ENCODE peak calls at places on chromosomes 1 and 21, in seven cellular contexts. Z, S, P, J, B, G and I are unnamed samples.

GRCh38 chr1:101022294-101022693 is 3.3 kb downstream of the DPH5 start:
- DNase-seq in Z (peak; percentile 71), S (peak; percentile 32), P (no peak), J (no peak), B (no peak), G (peak; percentile 46), I (no peak)

GRCh38 chr1:36269408-36269838 is 36.7 kb upstream of the SH3D21 start:
- DNase-seq in Z (peak; percentile 37), S (no peak), P (no peak), J (no peak), B (no peak), G (no peak), I (no peak)

GRCh38 chr1:38064232-38064903 is 17.8 kb upstream of the POU3F1 start:
- DNase-seq in Z (peak; percentile 71), S (peak; percentile 69), P (no peak), J (no peak), B (no peak), G (peak; percentile 32), I (peak; percentile 10)

GRCh38 chr1:70778056-70778762 is 269.4 kb downstream of the PTGER3 start:
- DNase-seq in Z (no peak), S (no peak), P (no peak), J (no peak), B (no peak), G (no peak), I (no peak)

GRCh38 chr1:178509608-178510007 is 3.3 kb upstream of the TEX35 start:
- DNase-seq in Z (peak; percentile 33), S (no peak), P (no peak), J (no peak), B (no peak), G (no peak), I (no peak)

GRCh38 chr1:222880586-222880985 is 65.7 kb downstream of the DISP1 start:
- DNase-seq in Z (peak; percentile 50), S (peak; percentile 84), P (no peak), J (no peak), B (no peak), G (peak; percentile 29), I (no peak)

GRCh38 chr21:40049031-40049958 is 182.1 kb downstream of the PCP4 start:
- DNase-seq in Z (no peak), S (no peak), P (no peak), J (no peak), B (no peak), G (no peak), I (no peak)

GRCh38 chr1:15005116-15005515 is 148.4 kb upstream of the TMEM51 start:
- DNase-seq in Z (no peak), S (no peak), P (no peak), J (no peak), B (no peak), G (no peak), I (no peak)

GRCh38 chr1:153032677-153033308 is 1.8 kb downstream of the SPRR1B start:
- DNase-seq in Z (peak; percentile 49), S (peak; percentile 93), P (no peak), J (peak; percentile 26), B (no peak), G (no peak), I (no peak)

GRCh38 chr21:45377325-45377709 is 27.6 kb upstream of the COL18A1 start:
- DNase-seq in Z (no peak), S (no peak), P (no peak), J (no peak), B (no peak), G (no peak), I (no peak)

GRCh38 chr1:92961131-92961895 is at the start of gene DIPK1A:
- DNase-seq in Z (peak; percentile 86), S (peak; percentile 64), P (peak; percentile 68), J (peak; percentile 94), B (peak; percentile 81), G (no peak), I (no peak)

GRCh38 chr1:46034601-46035516 is 97.6 kb downstream of the PIK3R3 start:
- DNase-seq in Z (no peak), S (no peak), P (no peak), J (no peak), B (no peak), G (no peak), I (no peak)
- TF ChIP-seq CTCF in Z (no peak), S (no peak), P (no peak), J (no peak), B (no peak), G (no peak), I (no peak)

DNA sequence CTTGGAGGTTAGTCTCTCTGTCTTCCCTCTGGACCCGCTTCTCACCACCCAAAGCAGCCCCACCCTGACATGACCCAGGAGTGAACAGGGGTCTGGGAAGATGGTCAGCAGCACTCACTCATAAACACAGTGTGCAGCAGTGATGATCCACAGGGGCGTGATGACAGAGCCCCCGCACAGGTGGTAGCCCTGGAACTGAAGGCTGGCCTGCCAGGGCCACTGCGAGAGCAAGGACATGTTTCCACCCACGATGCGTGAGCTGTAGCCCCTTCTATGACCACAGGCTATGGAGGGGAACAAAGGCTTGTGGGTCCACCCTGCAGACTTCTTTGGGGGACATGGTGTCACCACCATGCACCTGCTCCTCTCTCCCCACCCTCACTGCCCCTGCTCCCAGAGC is 12.9 kb downstream of the TMPRSS3 start:
- DNase-seq in Z (no peak), S (no peak), P (no peak), J (no peak), B (no peak), G (no peak), I (no peak)
- H3K4me3 ChIP-seq in Z (no peak overlapping the region), S (no peak overlapping the region), P (no peak overlapping the region), J (no peak overlapping the region), B (no peak overlapping the region), G (no peak overlapping the region), I (no peak overlapping the region)

GRCh38 chr1:89708727-89709375 is 75.9 kb downstream of the LRRC8C start:
- DNase-seq in Z (no peak), S (no peak), P (no peak), J (no peak), B (no peak), G (no peak), I (no peak)
- TF ChIP-seq CTCF in Z (no peak), S (no peak), P (no peak), J (no peak), B (no peak), G (no peak), I (no peak)

GRCh38 chr1:24970399-24970753 is 40.3 kb upstream of the RUNX3 start:
- DNase-seq in Z (peak; percentile 39), S (peak; percentile 66), P (no peak), J (no peak), B (no peak), G (no peak), I (no peak)
- H3K4me3 ChIP-seq in Z (no peak overlapping the region), S (no peak overlapping the region), P (no peak overlapping the region), J (no peak overlapping the region), B (no peak overlapping the region), G (no peak overlapping the region), I (no peak overlapping the region)

GRCh38 chr1:6987940-6988339 is 202.7 kb downstream of the CAMTA1 start:
- DNase-seq in Z (no peak), S (no peak), P (no peak), J (no peak), B (no peak), G (no peak), I (no peak)
- TF ChIP-seq CTCF in Z (no peak), S (peak; percentile 17), P (no peak), J (no peak), B (no peak), G (peak; percentile 4), I (peak; percentile 15)

DNA sequence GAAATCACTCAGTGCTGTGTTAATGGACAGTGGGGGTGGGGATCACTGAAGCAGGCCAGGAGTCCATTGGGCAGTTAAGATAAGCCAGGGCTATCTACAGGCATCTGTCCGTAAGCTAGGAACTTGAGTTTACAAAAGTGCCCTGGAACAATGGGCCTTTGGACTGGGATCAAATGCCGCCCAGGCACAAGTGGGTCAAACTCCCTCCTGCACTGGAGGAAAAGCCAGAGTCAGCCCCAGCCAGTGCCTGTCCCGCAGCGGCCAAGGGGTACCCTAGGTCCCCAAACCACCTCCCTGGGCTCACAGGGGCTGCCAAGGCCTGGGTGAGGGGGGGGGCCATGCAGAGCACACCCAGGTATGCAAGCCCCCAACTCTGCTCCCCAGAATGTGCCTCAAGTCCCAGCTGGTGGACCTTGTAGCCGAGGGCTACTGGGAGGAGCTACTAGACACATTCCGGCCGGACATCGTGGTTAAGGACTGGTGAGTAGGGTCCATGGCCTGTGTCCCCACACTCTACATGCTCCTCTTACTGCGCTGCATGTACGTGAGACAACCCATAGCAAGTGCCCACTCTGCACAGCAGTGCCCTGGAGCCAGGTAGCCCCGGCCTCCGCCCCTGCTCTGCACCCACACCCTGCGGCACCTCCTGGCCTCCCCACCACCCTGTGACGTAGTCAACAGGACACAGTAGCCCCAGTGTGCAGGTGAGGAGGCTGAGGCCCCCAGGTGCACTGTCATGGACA is 7.7 kb downstream of the FBXO6 start:
- DNase-seq in Z (no peak), S (no peak), P (no peak), J (no peak), B (no peak), G (no peak), I (no peak)
- H3K4me3 ChIP-seq in Z (no peak overlapping the region), S (no peak overlapping the region), P (no peak overlapping the region), J (no peak overlapping the region), B (no peak overlapping the region), G (no peak overlapping the region), I (no peak overlapping the region)